ENCODE peak calls at places on chromosomes 1 and 21, in nine cellular contexts. D is colonic mucosa, M is psoas muscle, S is neuronal stem cell, H is tibial nerve, Z is heart left ventricle, C is astrocyte, X is A549, L is AG04450. P is an unnamed sample.
A peak's percentile ranks its signal among the peaks of the same experiment; 100 is the strongest.

GRCh38 chr1:25743164-25744139 is 56.5 kb upstream of the SELENON start:
- DNase-seq in D (peak; percentile 74), M (peak; percentile 98), S (no peak), H (peak; percentile 96), Z (peak; percentile 92), C (peak; percentile 25), X (no peak), L (no peak), P (no peak)

GRCh38 chr1:164805399-164805798 is 246.4 kb downstream of the PBX1 start:
- DNase-seq in D (no peak), M (no peak), S (no peak), H (no peak), Z (no peak), C (peak; percentile 36), X (no peak), L (no peak), P (no peak)

GRCh38 chr1:54814571-54814970 is 13.4 kb upstream of the TTC22 start:
- DNase-seq in D (no peak), M (no peak), S (no peak), H (no peak), Z (no peak), C (no peak), X (no peak), L (no peak), P (no peak)

GRCh38 chr1:9984253-9984652 is 12.8 kb upstream of the RBP7 start:
- DNase-seq in D (no peak), M (no peak), S (no peak), H (no peak), Z (no peak), C (no peak), X (no peak), L (no peak), P (no peak)

GRCh38 chr1:189693140-189693539 is 784.5 kb downstream of the BRINP3 start:
- DNase-seq in D (no peak), M (no peak), S (no peak), H (no peak), Z (no peak), C (no peak), X (no peak), L (no peak), P (no peak)

GRCh38 chr1:193185861-193186714 is at the start of gene B3GALT2:
- DNase-seq in D (peak; percentile 65), M (no peak), S (no peak), H (no peak), Z (peak; percentile 57), C (peak; percentile 51), X (no peak), L (no peak), P (peak; percentile 63)

GRCh38 chr1:92299477-92300125 is 742 bp downstream of the RPAP2 start:
- DNase-seq in D (no peak), M (no peak), S (no peak), H (no peak), Z (no peak), C (no peak), X (no peak), L (no peak), P (peak; percentile 58)

GRCh38 chr1:27135920-27136551 is 18.9 kb downstream of the SLC9A1 start:
- DNase-seq in D (no peak), M (no peak), S (no peak), H (no peak), Z (no peak), C (no peak), X (no peak), L (no peak), P (no peak)

GRCh38 chr1:156119503-156120209 is 5.1 kb downstream of the LMNA start:
- DNase-seq in D (peak; percentile 77), M (peak; percentile 86), S (no peak), H (no peak), Z (no peak), C (peak; percentile 64), X (no peak), L (no peak), P (no peak)

GRCh38 chr1:154862927-154863701 is 7.0 kb downstream of the KCNN3 start:
- DNase-seq in D (no peak), M (no peak), S (no peak), H (no peak), Z (no peak), C (no peak), X (no peak), L (no peak), P (peak; percentile 79)

GRCh38 chr1:183212870-183213269 is 26.8 kb downstream of the LAMC2 start:
- DNase-seq in D (no peak), M (no peak), S (no peak), H (no peak), Z (no peak), C (no peak), X (no peak), L (no peak), P (no peak)

GRCh38 chr21:35401476-35401875 is 352.4 kb upstream of the RUNX1 start:
- DNase-seq in D (no peak), M (no peak), S (no peak), H (no peak), Z (no peak), C (peak; percentile 85), X (no peak), L (no peak), P (no peak)

GRCh38 chr1:196933531-196934189 is 9.9 kb upstream of the CFHR2 start:
- DNase-seq in D (no peak), M (peak; percentile 38), S (no peak), H (no peak), Z (no peak), C (no peak), X (no peak), L (no peak), P (peak; percentile 42)

GRCh38 chr1:51877434-51878306 is 857 bp downstream of the NRDC start:
- DNase-seq in D (peak; percentile 39), M (no peak), S (no peak), H (no peak), Z (no peak), C (peak; percentile 53), X (no peak), L (no peak), P (peak; percentile 64)

GRCh38 chr1:119794230-119794629 is 17.0 kb downstream of the REG4 start:
- DNase-seq in D (no peak), M (no peak), S (no peak), H (no peak), Z (no peak), C (no peak), X (no peak), L (no peak), P (no peak)

DNA sequence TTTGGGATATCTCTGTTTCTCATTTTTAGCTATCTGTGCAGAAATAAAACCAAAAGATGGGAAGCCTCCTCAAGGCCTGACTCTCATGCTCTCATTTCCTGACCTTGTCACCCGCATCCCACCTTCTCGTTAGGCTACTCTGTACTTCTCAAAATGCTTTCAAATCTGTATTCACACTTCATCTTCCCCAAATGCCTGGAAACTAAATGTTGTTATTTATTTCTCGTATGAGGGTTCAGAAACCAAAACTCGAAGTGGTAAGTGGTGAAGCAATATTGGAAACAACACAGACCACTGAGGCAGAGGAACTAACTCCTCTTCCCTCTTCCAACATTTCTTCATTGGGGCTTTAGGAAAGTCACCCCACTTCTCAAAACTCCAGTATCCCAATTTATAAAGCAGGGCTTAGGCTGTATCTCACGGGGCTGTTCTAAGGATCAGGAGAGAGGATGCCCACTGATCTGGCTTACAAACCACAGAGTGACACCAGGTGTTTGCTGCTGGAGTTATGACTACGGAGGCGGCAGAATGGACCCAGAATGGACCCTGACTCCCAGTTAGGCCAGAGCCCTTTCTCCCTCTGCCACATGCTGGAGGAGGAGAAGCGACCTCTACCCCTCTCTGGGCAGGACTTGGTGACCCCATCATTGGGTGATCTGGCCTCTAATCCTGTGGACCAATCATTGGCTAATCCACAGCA is 3.5 kb downstream of the SLAMF7 start:
- DNase-seq in D (no peak), M (no peak), S (no peak), H (no peak), Z (no peak), C (no peak), X (no peak), L (no peak), P (no peak)
- H3K4me3 ChIP-seq in D (no peak overlapping the region), M (no peak overlapping the region), S (no peak overlapping the region), H (no peak overlapping the region), Z (no peak overlapping the region), C (no peak overlapping the region), X (no peak overlapping the region), L (no peak overlapping the region), P (no peak overlapping the region)

DNA sequence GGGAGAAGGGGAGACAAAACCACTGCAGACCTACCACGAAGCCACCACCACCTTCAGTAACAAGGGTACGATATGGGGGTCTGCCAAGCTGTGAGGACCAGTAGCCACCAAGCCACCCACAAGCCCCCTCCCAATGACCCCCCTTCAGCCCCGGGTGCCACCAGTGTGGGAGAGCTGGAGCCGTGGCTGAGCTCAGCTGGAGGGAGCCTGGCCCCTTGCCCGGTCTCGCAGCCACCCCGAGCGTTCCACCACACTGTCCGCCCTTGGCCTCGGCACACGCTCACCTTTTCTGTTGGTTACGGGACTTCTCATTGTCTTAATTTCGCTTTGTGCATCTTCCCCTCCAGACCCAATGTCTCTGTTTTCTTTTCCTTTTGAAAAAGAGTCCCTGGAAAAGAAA is 26.4 kb upstream of the CNTN2 start:
- DNase-seq in D (no peak), M (no peak), S (no peak), H (no peak), Z (no peak), C (no peak), X (no peak), L (no peak), P (no peak)
- H3K27ac ChIP-seq in D (no peak overlapping the region), M (no peak overlapping the region), S (no peak overlapping the region), H (no peak overlapping the region), Z (no peak overlapping the region), C (no peak overlapping the region), X (no peak overlapping the region), L (no peak overlapping the region), P (no peak overlapping the region)

GRCh38 chr1:227561303-227561702 is 2.1 kb upstream of the ZNF678 start:
- DNase-seq in D (no peak), M (peak; percentile 39), S (no peak), H (no peak), Z (no peak), C (no peak), X (no peak), L (no peak), P (no peak)

GRCh38 chr1:227563319-227564201 is at the start of gene ZNF678:
- DNase-seq in D (peak; percentile 94), M (peak; percentile 94), S (peak; percentile 85), H (peak; percentile 86), Z (peak; percentile 93), C (peak; percentile 88), X (peak; percentile 99), L (peak; percentile 78), P (peak; percentile 97)

GRCh38 chr1:227560814-227561213 is 2.5 kb upstream of the ZNF678 start:
- DNase-seq in D (no peak), M (peak; percentile 45), S (no peak), H (no peak), Z (no peak), C (no peak), X (no peak), L (no peak), P (no peak)

GRCh38 chr1:227562037-227562436 is 1.3 kb upstream of the ZNF678 start:
- DNase-seq in D (no peak), M (no peak), S (no peak), H (no peak), Z (no peak), C (no peak), X (no peak), L (no peak), P (no peak)

GRCh38 chr1:227562923-227563318 is 435 bp upstream of the ZNF678 start:
- DNase-seq in D (no peak), M (peak; percentile 50), S (no peak), H (no peak), Z (no peak), C (no peak), X (no peak), L (no peak), P (no peak)
- H3K9me3 ChIP-seq in D (no peaks in the 10 kb centered on the region), M (no peaks in the 10 kb centered on the region), S (peaks cover 14% of the 10 kb centered on the region), H (no peaks in the 10 kb centered on the region), Z (no peaks in the 10 kb centered on the region), C (peaks cover 14% of the 10 kb centered on the region), X (peaks cover 47% of the 10 kb centered on the region), L (peaks cover 39% of the 10 kb centered on the region), P (peaks cover 12% of the 10 kb centered on the region)

GRCh38 chr1:218365600-218365999 is 20.5 kb downstream of the TGFB2 start:
- DNase-seq in D (no peak), M (peak; percentile 72), S (no peak), H (no peak), Z (no peak), C (peak; percentile 49), X (no peak), L (no peak), P (no peak)
- H3K4me3 ChIP-seq in D (no peak overlapping the region), M (no peak overlapping the region), S (no peak overlapping the region), H (no peak overlapping the region), Z (no peak overlapping the region), C (no peak overlapping the region), X (no peak overlapping the region), L (no peak overlapping the region), P (no peak overlapping the region)